ENCODE peak calls at places on chromosomes 4 and X, in nine cellular contexts. S, N, Y, E, M, T, L, I and V are unnamed samples.

GRCh38 chr4:93407493-93408275 is 420.9 kb upstream of the ATOH1 start:
- DNase-seq in E (no peak), M (no peak), L (no peak), S (no peak), N (no peak), T (no peak), I (no peak), Y (no peak), V (no peak)

GRCh38 chr4:84215218-84215617 is 283.9 kb downstream of the NKX6-1 start:
- DNase-seq in L (no peak), N (no peak), Y (no peak), I (no peak), S (no peak), M (no peak), T (no peak), E (no peak), V (no peak)

GRCh38 chr4:54745031-54745770 is 87.4 kb downstream of the KIT start:
- DNase-seq in Y (no peak), N (no peak), I (no peak), T (no peak), E (no peak), M (peak; percentile 27), L (peak; percentile 1), S (no peak), V (no peak)

GRCh38 chr4:151329217-151330007 is 4.0 kb upstream of the SH3D19 start:
- DNase-seq in M (peak; percentile 85), L (peak; percentile 40), Y (no peak), S (no peak), T (no peak), N (no peak), E (no peak), I (no peak), V (no peak)

GRCh38 chr4:55865228-55865806 is 11.9 kb downstream of the EXOC1 start:
- DNase-seq in I (no peak), N (no peak), S (no peak), T (peak; percentile 18), Y (no peak), E (no peak), M (peak; percentile 81), L (peak; percentile 71), V (no peak)

GRCh38 chr4:33940281-33940680 is 2304.0 kb downstream of the ARAP2 start:
- DNase-seq in I (no peak), T (no peak), M (peak; percentile 7), E (no peak), L (no peak), Y (no peak), N (no peak), S (no peak), V (no peak)

GRCh38 chrX:71911023-71911730 is 532 bp downstream of the NHSL2 start:
- DNase-seq in N (no peak), E (no peak), I (no peak), M (no peak), S (no peak), L (no peak), T (no peak), Y (no peak), V (no peak)

GRCh38 chr4:17494258-17494657 is 17.6 kb downstream of the QDPR start:
- DNase-seq in E (no peak), L (peak; percentile 78), Y (no peak), I (peak; percentile 52), S (no peak), N (no peak), T (peak; percentile 30), M (peak; percentile 69), V (no peak)

GRCh38 chrX:75038925-75039324 is 113.7 kb upstream of the NEXMIF start:
- DNase-seq in I (peak; percentile 46), L (peak; percentile 32), E (peak; percentile 37), S (no peak), N (no peak), M (peak; percentile 7), T (no peak), Y (no peak), V (no peak)

GRCh38 chrX:47208108-47208507 is 10.4 kb upstream of the CDK16 start:
- DNase-seq in E (no peak), N (no peak), T (no peak), L (no peak), I (no peak), M (no peak), S (no peak), Y (no peak), V (no peak)
- H3K36me3 ChIP-seq in E (peaks cover 98% of the 10 kb centered on the region), N (peaks cover 97% of the 10 kb centered on the region), T (peaks cover 45% of the 10 kb centered on the region), L (peaks cover 82% of the 10 kb centered on the region), I (peaks cover 99% of the 10 kb centered on the region), M (peaks cover 30% of the 10 kb centered on the region), S (peaks cover 98% of the 10 kb centered on the region), Y (peaks cover 98% of the 10 kb centered on the region), V (peaks cover 92% of the 10 kb centered on the region)

DNA sequence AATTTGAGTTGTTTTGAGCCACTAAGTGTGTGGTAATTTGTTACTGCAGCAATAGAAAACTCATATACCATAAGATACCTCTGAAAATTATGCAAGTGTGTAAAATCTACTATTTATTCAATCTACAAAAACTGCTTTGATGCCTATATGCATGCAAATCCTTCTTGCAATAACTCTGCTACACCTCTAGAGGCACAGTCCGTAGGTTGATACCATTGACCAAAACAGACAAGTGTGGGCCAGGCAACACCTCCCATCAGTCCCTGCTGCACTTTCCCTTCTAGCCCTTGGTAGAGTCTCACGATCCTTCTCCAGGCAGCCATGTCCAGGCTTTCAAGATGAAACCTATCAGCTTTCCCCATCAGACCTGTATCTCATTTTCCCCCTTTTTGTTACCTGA is 48.8 kb upstream of the FAM9A start:
- DNase-seq in I (no peak), M (no peak), L (no peak), E (no peak), N (no peak), S (no peak), Y (no peak), T (no peak), V (no peak)
- TF ChIP-seq CTCF in I (peak; percentile 33), M (peak; percentile 1), L (no peak), E (peak; percentile 29), N (no peak), S (no peak), Y (no peak), T (no peak), V (no peak)

GRCh38 chr4:40194602-40195161 is 2.1 kb upstream of the RHOH start:
- DNase-seq in I (no peak), N (no peak), S (no peak), L (peak; percentile 45), Y (no peak), E (peak; percentile 72), M (no peak), T (no peak), V (no peak)
- H3K36me3 ChIP-seq in I (peaks cover 8% of the 10 kb centered on the region), N (no peaks in the 10 kb centered on the region), S (no peaks in the 10 kb centered on the region), L (no peaks in the 10 kb centered on the region), Y (no peaks in the 10 kb centered on the region), E (peaks cover 27% of the 10 kb centered on the region), M (no peaks in the 10 kb centered on the region), T (no peaks in the 10 kb centered on the region), V (no peaks in the 10 kb centered on the region)

DNA sequence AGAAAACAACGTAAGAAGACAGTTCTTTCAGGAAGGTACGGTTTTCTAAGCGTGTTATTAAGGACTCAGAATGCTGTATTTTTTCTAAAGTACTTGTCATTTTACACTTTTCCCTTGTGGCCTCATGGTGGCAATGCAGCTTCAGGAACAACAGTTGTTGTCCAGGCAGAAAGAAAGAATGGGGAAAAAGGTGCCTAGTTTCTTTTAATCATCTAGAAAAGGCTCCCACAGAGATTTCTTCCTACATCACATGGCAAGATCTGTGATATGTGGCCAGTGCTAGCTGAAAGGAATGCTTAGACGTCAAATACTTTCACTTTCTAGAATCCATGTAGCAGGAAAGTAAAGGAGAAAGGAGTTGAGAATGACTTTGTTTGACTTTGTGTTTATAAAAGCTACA is 49.0 kb upstream of the TRAM1L1 start:
- DNase-seq in S (no peak), N (no peak), I (peak; percentile 83), T (no peak), L (peak; percentile 84), M (peak; percentile 49), Y (no peak), E (no peak), V (no peak)
- TF ChIP-seq CTCF in S (peak; percentile 33), N (no peak), I (peak; percentile 71), T (peak; percentile 30), L (peak; percentile 77), M (peak; percentile 54), Y (peak; percentile 6), E (peak; percentile 48), V (no peak)

DNA sequence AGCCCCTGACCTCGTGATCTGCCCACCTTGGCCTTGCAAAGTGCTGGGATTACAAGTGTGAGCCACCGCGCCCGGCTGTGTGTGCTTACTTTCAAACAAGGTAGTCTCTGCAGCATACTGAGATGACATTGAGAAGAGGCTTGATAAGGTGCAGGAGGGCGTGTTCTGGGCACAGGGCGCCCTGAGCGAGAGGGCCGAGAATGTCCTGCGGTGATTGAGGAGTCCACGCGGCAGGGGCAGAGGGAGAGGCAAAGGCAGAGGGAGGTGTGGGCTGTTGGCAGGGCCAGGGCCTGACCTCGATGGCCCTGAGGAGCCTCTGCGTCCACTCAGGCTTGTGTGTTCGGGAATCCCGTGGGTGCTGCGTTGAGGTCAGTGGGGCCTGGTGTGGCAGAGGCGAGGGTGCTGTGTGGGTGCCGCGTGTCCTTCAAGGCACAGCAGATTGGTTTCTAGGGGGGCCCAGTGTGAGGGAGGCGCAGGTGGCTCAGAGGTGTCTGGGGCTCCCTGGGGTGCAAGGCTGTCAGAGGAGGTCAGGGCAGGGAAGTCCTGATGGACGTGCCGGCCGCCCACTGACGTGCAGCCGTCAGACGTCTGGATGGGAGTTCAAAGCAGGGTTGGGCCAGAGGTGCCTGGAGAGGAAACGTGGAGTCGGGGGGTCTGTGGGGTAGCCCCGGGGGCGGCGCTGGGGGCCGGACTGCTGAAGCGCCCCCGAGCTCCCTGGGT is 12.1 kb downstream of the PCGF3 start:
- DNase-seq in E (no peak), M (no peak), Y (no peak), L (no peak), I (no peak), S (no peak), T (no peak), N (no peak), V (no peak)
- H3K36me3 ChIP-seq in E (peaks cover 36% of the 10 kb centered on the region), M (no peaks in the 10 kb centered on the region), Y (peaks cover 2% of the 10 kb centered on the region), L (peaks cover 22% of the 10 kb centered on the region), I (peaks cover 1% of the 10 kb centered on the region), S (peaks cover 8% of the 10 kb centered on the region), T (peaks cover 9% of the 10 kb centered on the region), N (no peaks in the 10 kb centered on the region), V (peaks cover 8% of the 10 kb centered on the region)